ENCODE peak calls at places on chromosomes 5 and 9, in ten cellular contexts. J is NCI-H2029; P is Caco-2; O is stimulated activated CD4-positive, alpha-beta T cell treated with anti-CD3 and anti-CD28 coated beads, Interleukin-4, amount 100 ng/mL, for 1 hour; N is bronchial epithelial cell; U is effector CD8-positive, alpha-beta T cell; F is stromal cell of bone marrow; E is psoas muscle; X is HEK293T; Q is prostate gland. G is an unnamed sample.

GRCh38 chr9:133997584-133997983 is 5.5 kb upstream of the VAV2 start:
- DNase-seq in J (no peak), E (no peak), Q (no peak), U (no peak), N (no peak), X (no peak), O (no peak), P (no peak), F (no peak), G (no peak)

GRCh38 chr5:150263801-150264621 is 25.6 kb downstream of the CAMK2A start:
- DNase-seq in E (peak), J (no peak), F (peak), O (no peak), P (no peak), N (peak), U (no peak), X (no peak), Q (peak), G (no peak)

GRCh38 chr9:87238545-87238944 is 259.1 kb upstream of the DAPK1 start:
- DNase-seq in O (no peak), U (no peak), E (no peak), Q (no peak), X (no peak), F (no peak), N (no peak), P (no peak), J (no peak), G (no peak)

GRCh38 chr9:36781532-36781931 is 208.8 kb downstream of the MELK start:
- DNase-seq in X (no peak), E (no peak), U (no peak), F (no peak), P (no peak), Q (no peak), N (peak), J (no peak), O (no peak), G (peak)

GRCh38 chr9:105858284-105858683 is 163.9 kb downstream of the TMEM38B start:
- DNase-seq in P (no peak), E (no peak), F (no peak), Q (no peak), X (no peak), J (no peak), O (no peak), N (no peak), U (no peak), G (no peak)

GRCh38 chr9:98657897-98658296 is 50.8 kb downstream of the GABBR2 start:
- DNase-seq in E (no peak), U (no peak), N (peak), P (no peak), Q (no peak), O (no peak), J (no peak), F (no peak), X (no peak), G (no peak)

GRCh38 chr9:86660146-86660545 is 287.2 kb downstream of the GAS1 start:
- DNase-seq in P (no peak), U (no peak), N (no peak), F (peak), J (no peak), E (no peak), O (no peak), X (no peak), Q (no peak), G (no peak)

GRCh38 chr5:169097374-169097831 is 203.5 kb downstream of the SLIT3 start:
- DNase-seq in P (no peak), Q (no peak), F (no peak), N (no peak), U (no peak), J (no peak), O (no peak), X (no peak), E (no peak), G (no peak)

GRCh38 chr5:96816430-96816939 is 8.7 kb upstream of the ERAP1 start:
- DNase-seq in P (no peak), X (no peak), F (no peak), Q (no peak), O (peak), E (no peak), J (no peak), N (no peak), U (peak), G (no peak)

GRCh38 chr5:3157214-3157613 is 405.7 kb upstream of the IRX2 start:
- DNase-seq in N (no peak), X (no peak), Q (no peak), P (no peak), J (no peak), F (no peak), E (no peak), O (no peak), U (no peak), G (no peak)

GRCh38 chr9:105296889-105297288 is 52.4 kb downstream of the SLC44A1 start:
- DNase-seq in U (no peak), N (peak), J (no peak), X (no peak), E (no peak), F (peak), O (no peak), Q (no peak), P (peak), G (peak)

GRCh38 chr5:91848453-91848852 is 465.3 kb upstream of the ARRDC3 start:
- DNase-seq in J (no peak), U (no peak), F (peak), E (no peak), P (no peak), Q (no peak), O (no peak), X (peak), N (peak), G (peak)

GRCh38 chr5:141100243-141100805 is at the start of gene PCDHB3:
- DNase-seq in P (peak), E (peak), F (peak), J (peak), O (peak), N (peak), X (peak), U (no peak), Q (no peak), G (peak)